ENCODE peak calls at places on chromosome 16, in eight cellular contexts. One of them, this sample, is unnamed.

GRCh38 chr16:4525634-4526277 is 12.8 kb downstream of the CDIP1 start:
- DNase-seq in NCI-H1436: no peak
- DNase-seq in hepatocyte: no peak
- DNase-seq in neural crest cell: no peak
- DNase-seq in NCI-H1105 treated with DMSO at 0.1 percent for 48 hours: no peak
- DNase-seq in stimulated activated CD8-positive, alpha-beta memory T cell treated with anti-CD3 and anti-CD28 coated beads, Interleukin-15, amount 100 ng/mL, for 4 hours: no peak
- DNase-seq in putamen: no peak
- DNase-seq in NCI-H1694 treated with DMSO at 0.1 percent for 48 hours: no peak
- DNase-seq in this sample: no peak

GRCh38 chr16:2420035-2420434 is 9.2 kb upstream of the CCNF start:
- DNase-seq in hepatocyte: no peak
- DNase-seq in stimulated activated CD8-positive, alpha-beta memory T cell treated with anti-CD3 and anti-CD28 coated beads, Interleukin-15, amount 100 ng/mL, for 4 hours: no peak
- DNase-seq in NCI-H1436: no peak
- DNase-seq in NCI-H1694 treated with DMSO at 0.1 percent for 48 hours: no peak
- DNase-seq in putamen: no peak
- DNase-seq in neural crest cell: no peak
- DNase-seq in NCI-H1105 treated with DMSO at 0.1 percent for 48 hours: no peak
- DNase-seq in this sample: peak

GRCh38 chr16:67461600-67462278 is 19.2 kb downstream of the ATP6V0D1 start:
- DNase-seq in hepatocyte: peak
- DNase-seq in stimulated activated CD8-positive, alpha-beta memory T cell treated with anti-CD3 and anti-CD28 coated beads, Interleukin-15, amount 100 ng/mL, for 4 hours: no peak
- DNase-seq in neural crest cell: no peak
- DNase-seq in NCI-H1694 treated with DMSO at 0.1 percent for 48 hours: no peak
- DNase-seq in NCI-H1436: no peak
- DNase-seq in putamen: no peak
- DNase-seq in NCI-H1105 treated with DMSO at 0.1 percent for 48 hours: no peak
- DNase-seq in this sample: no peak

GRCh38 chr16:57273359-57273758 is 11.1 kb downstream of the PLLP start:
- DNase-seq in NCI-H1105 treated with DMSO at 0.1 percent for 48 hours: no peak
- DNase-seq in stimulated activated CD8-positive, alpha-beta memory T cell treated with anti-CD3 and anti-CD28 coated beads, Interleukin-15, amount 100 ng/mL, for 4 hours: no peak
- DNase-seq in NCI-H1436: no peak
- DNase-seq in NCI-H1694 treated with DMSO at 0.1 percent for 48 hours: no peak
- DNase-seq in putamen: no peak
- DNase-seq in hepatocyte: peak
- DNase-seq in neural crest cell: no peak
- DNase-seq in this sample: no peak

GRCh38 chr16:76885776-76886175 is 305.2 kb upstream of the MON1B start:
- DNase-seq in NCI-H1436: no peak
- DNase-seq in neural crest cell: no peak
- DNase-seq in putamen: no peak
- DNase-seq in NCI-H1694 treated with DMSO at 0.1 percent for 48 hours: no peak
- DNase-seq in hepatocyte: no peak
- DNase-seq in NCI-H1105 treated with DMSO at 0.1 percent for 48 hours: no peak
- DNase-seq in stimulated activated CD8-positive, alpha-beta memory T cell treated with anti-CD3 and anti-CD28 coated beads, Interleukin-15, amount 100 ng/mL, for 4 hours: no peak
- DNase-seq in this sample: no peak

GRCh38 chr16:86531193-86531550 is 20.8 kb downstream of the FOXF1 start:
- DNase-seq in hepatocyte: no peak
- DNase-seq in neural crest cell: no peak
- DNase-seq in putamen: peak
- DNase-seq in NCI-H1436: no peak
- DNase-seq in NCI-H1105 treated with DMSO at 0.1 percent for 48 hours: no peak
- DNase-seq in stimulated activated CD8-positive, alpha-beta memory T cell treated with anti-CD3 and anti-CD28 coated beads, Interleukin-15, amount 100 ng/mL, for 4 hours: no peak
- DNase-seq in NCI-H1694 treated with DMSO at 0.1 percent for 48 hours: no peak
- DNase-seq in this sample: no peak

GRCh38 chr16:20020083-20020482 is 53.6 kb downstream of the GPR139 start:
- DNase-seq in hepatocyte: no peak
- DNase-seq in NCI-H1436: no peak
- DNase-seq in neural crest cell: no peak
- DNase-seq in NCI-H1105 treated with DMSO at 0.1 percent for 48 hours: no peak
- DNase-seq in putamen: no peak
- DNase-seq in NCI-H1694 treated with DMSO at 0.1 percent for 48 hours: no peak
- DNase-seq in stimulated activated CD8-positive, alpha-beta memory T cell treated with anti-CD3 and anti-CD28 coated beads, Interleukin-15, amount 100 ng/mL, for 4 hours: no peak
- DNase-seq in this sample: no peak

GRCh38 chr16:86050591-86051375 is 151.8 kb downstream of the IRF8 start:
- DNase-seq in NCI-H1436: no peak
- DNase-seq in NCI-H1694 treated with DMSO at 0.1 percent for 48 hours: no peak
- DNase-seq in stimulated activated CD8-positive, alpha-beta memory T cell treated with anti-CD3 and anti-CD28 coated beads, Interleukin-15, amount 100 ng/mL, for 4 hours: no peak
- DNase-seq in putamen: no peak
- DNase-seq in neural crest cell: no peak
- DNase-seq in NCI-H1105 treated with DMSO at 0.1 percent for 48 hours: no peak
- DNase-seq in hepatocyte: no peak
- DNase-seq in this sample: no peak

GRCh38 chr16:81189100-81189664 is 49.3 kb upstream of the BCO1 start:
- DNase-seq in neural crest cell: no peak
- DNase-seq in hepatocyte: peak
- DNase-seq in putamen: peak
- DNase-seq in NCI-H1105 treated with DMSO at 0.1 percent for 48 hours: no peak
- DNase-seq in stimulated activated CD8-positive, alpha-beta memory T cell treated with anti-CD3 and anti-CD28 coated beads, Interleukin-15, amount 100 ng/mL, for 4 hours: no peak
- DNase-seq in NCI-H1694 treated with DMSO at 0.1 percent for 48 hours: no peak
- DNase-seq in NCI-H1436: no peak
- DNase-seq in this sample: peak

GRCh38 chr16:892536-893255 is 78.1 kb downstream of the LMF1 start:
- DNase-seq in NCI-H1694 treated with DMSO at 0.1 percent for 48 hours: no peak
- DNase-seq in NCI-H1105 treated with DMSO at 0.1 percent for 48 hours: no peak
- DNase-seq in neural crest cell: no peak
- DNase-seq in putamen: no peak
- DNase-seq in hepatocyte: no peak
- DNase-seq in NCI-H1436: no peak
- DNase-seq in stimulated activated CD8-positive, alpha-beta memory T cell treated with anti-CD3 and anti-CD28 coated beads, Interleukin-15, amount 100 ng/mL, for 4 hours: no peak
- DNase-seq in this sample: no peak

GRCh38 chr16:84967828-84968227 is 43.5 kb downstream of the ZDHHC7 start:
- DNase-seq in stimulated activated CD8-positive, alpha-beta memory T cell treated with anti-CD3 and anti-CD28 coated beads, Interleukin-15, amount 100 ng/mL, for 4 hours: no peak
- DNase-seq in hepatocyte: peak
- DNase-seq in NCI-H1105 treated with DMSO at 0.1 percent for 48 hours: no peak
- DNase-seq in neural crest cell: no peak
- DNase-seq in NCI-H1436: no peak
- DNase-seq in NCI-H1694 treated with DMSO at 0.1 percent for 48 hours: no peak
- DNase-seq in putamen: no peak
- DNase-seq in this sample: peak

GRCh38 chr16:55283776-55284717 is 40.0 kb upstream of the IRX6 start:
- DNase-seq in neural crest cell: no peak
- DNase-seq in stimulated activated CD8-positive, alpha-beta memory T cell treated with anti-CD3 and anti-CD28 coated beads, Interleukin-15, amount 100 ng/mL, for 4 hours: no peak
- DNase-seq in putamen: no peak
- DNase-seq in NCI-H1436: no peak
- DNase-seq in NCI-H1694 treated with DMSO at 0.1 percent for 48 hours: no peak
- DNase-seq in hepatocyte: no peak
- DNase-seq in NCI-H1105 treated with DMSO at 0.1 percent for 48 hours: peak
- DNase-seq in this sample: no peak

This sample was measured in amniotic epithelial cell.